ENCODE peak calls at places on chromosomes 5 and 9, in four cellular contexts. L is lower lobe of right lung, B is kidney, G is coronary artery. P is an unnamed sample.

GRCh38 chr5:88691945-88692868 is 190.8 kb downstream of the MEF2C start:
- DNase-seq in L (no peak), B (peak), G (no peak), P (no peak)

GRCh38 chr9:106859957-106860715 is 2.8 kb upstream of the ZNF462 start:
- DNase-seq in L (peak), B (peak), G (peak), P (no peak)

GRCh38 chr5:14364576-14365472 is 216.8 kb upstream of the OTULINL start:
- DNase-seq in L (no peak), B (no peak), G (no peak), P (no peak)

GRCh38 chr5:71778678-71779276 is 59.7 kb downstream of the CARTPT start:
- DNase-seq in L (no peak), B (no peak), G (no peak), P (peak)

GRCh38 chr5:150640311-150641005 is at the start of gene SYNPO:
- DNase-seq in L (no peak), B (peak), G (peak), P (peak)

GRCh38 chr5:124377386-124377785 is 369.1 kb downstream of the ZNF608 start:
- DNase-seq in L (no peak), B (no peak), G (no peak), P (no peak)

GRCh38 chr9:124801356-124801755 is 24.4 kb downstream of the OLFML2A start:
- DNase-seq in L (no peak), B (no peak), G (no peak), P (no peak)

GRCh38 chr9:117783828-117784227 is 79.6 kb downstream of the TLR4 start:
- DNase-seq in L (peak), B (no peak), G (no peak), P (no peak)

GRCh38 chr5:1468247-1468612 is 23.0 kb upstream of the SLC6A3 start:
- DNase-seq in L (no peak), B (no peak), G (no peak), P (peak)

GRCh38 chr5:134020188-134020587 is 15.4 kb upstream of the VDAC1 start:
- DNase-seq in L (no peak), B (no peak), G (no peak), P (no peak)

GRCh38 chr5:37396352-37396751 is 17.2 kb downstream of the WDR70 start:
- DNase-seq in L (no peak), B (no peak), G (no peak), P (no peak)

GRCh38 chr5:4188704-4189103 is 593.1 kb downstream of the IRX1 start:
- DNase-seq in L (no peak), B (no peak), G (no peak), P (no peak)

GRCh38 chr5:18394154-18394804 is 760.0 kb downstream of the TAF11L14 start:
- DNase-seq in L (peak), B (no peak), G (no peak), P (peak)

GRCh38 chr5:51185985-51186384 is 197.3 kb upstream of the ISL1 start:
- DNase-seq in L (no peak), B (no peak), G (no peak), P (no peak)

GRCh38 chr5:17252543-17252942 is 35.1 kb downstream of the BASP1 start:
- DNase-seq in L (no peak), B (no peak), G (no peak), P (peak)

GRCh38 chr9:32837551-32838058 is 54.3 kb downstream of the TMEM215 start:
- DNase-seq in L (no peak), B (no peak), G (no peak), P (no peak)

GRCh38 chr5:146772881-146773440 is 105.6 kb downstream of the PPP2R2B start:
- DNase-seq in L (no peak), B (no peak), G (no peak), P (no peak)

GRCh38 chr9:16414451-16414850 is 456.0 kb downstream of the BNC2 start:
- DNase-seq in L (no peak), B (no peak), G (no peak), P (peak)

GRCh38 chr5:175290379-175290778 is 153.6 kb downstream of the DRD1 start:
- DNase-seq in L (no peak), B (no peak), G (no peak), P (no peak)

GRCh38 chr5:177496111-177497010 is 1.0 kb downstream of the PDLIM7 start:
- DNase-seq in L (no peak), B (peak), G (peak), P (peak)

GRCh38 chr5:96370981-96371380 is 62.1 kb downstream of the PCSK1 start:
- DNase-seq in L (no peak), B (no peak), G (no peak), P (no peak)

GRCh38 chr9:37197158-37198033 is 77.0 kb downstream of the ZCCHC7 start:
- DNase-seq in L (no peak), B (no peak), G (no peak), P (peak)

DNA sequence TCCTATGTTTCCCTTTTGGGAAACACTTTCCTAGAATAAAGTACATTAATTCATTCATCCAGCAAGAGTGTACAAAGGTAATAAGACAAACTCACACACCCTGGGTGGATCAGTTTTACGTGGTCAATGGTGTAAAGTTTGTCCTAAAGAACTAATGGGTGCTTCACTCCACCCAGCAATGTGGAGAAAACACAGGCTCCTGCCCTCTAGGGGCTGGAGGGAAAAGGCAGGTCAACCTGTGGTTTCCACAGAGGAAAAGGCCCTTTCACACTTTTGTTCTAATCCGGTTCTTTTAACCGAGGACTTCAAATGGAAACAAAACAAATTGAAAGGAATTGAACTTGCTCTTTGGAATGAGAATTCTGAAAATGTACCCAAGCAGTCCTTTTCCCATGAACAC is 80.9 kb upstream of the SPOCK1 start:
- DNase-seq in L (no peak), B (no peak), G (no peak), P (no peak)
- TF ChIP-seq CTCF in L (no peak), B (no peak), G (no peak), P (peak)

GRCh38 chr9:18472435-18472834 is 1.5 kb upstream of the ADAMTSL1 start:
- DNase-seq in L (no peak), B (no peak), G (no peak), P (no peak)
- H3K4me3 ChIP-seq in L (no peak), B (no peak), G (no peak), P (peak)

GRCh38 chr5:5419291-5420210 is 2.9 kb upstream of the ICE1 start:
- DNase-seq in L (no peak), B (no peak), G (no peak), P (peak)
- TF ChIP-seq CTCF in L (peak), B (peak), G (peak), P (peak)

GRCh38 chr5:60943624-60944023 is 1.2 kb downstream of the ERCC8 start:
- DNase-seq in L (no peak), B (no peak), G (no peak), P (peak)
- H3K4me3 ChIP-seq in L (no peak), B (no peak), G (no peak), P (no peak)